ENCODE peak calls at places on chromosome 6, in seven cellular contexts. X is ovary, A is H54, U is A549, R is heart left ventricle, B is adrenal gland, P is lower leg skin. F is an unnamed sample.

GRCh38 chr6:127854009-127854408 is 46.8 kb downstream of the THEMIS start:
- DNase-seq in X (no peak), P (no peak), R (no peak), B (no peak), U (no peak), A (no peak), F (no peak)

GRCh38 chr6:41536884-41537347 is 9.3 kb upstream of the FOXP4 start:
- DNase-seq in U (no peak), B (no peak), X (no peak), A (no peak), R (no peak), P (no peak), F (peak; percentile 77)

GRCh38 chr6:105835373-105835772 is 250.8 kb upstream of the PRDM1 start:
- DNase-seq in B (no peak), U (no peak), R (no peak), A (no peak), X (no peak), P (no peak), F (no peak)

GRCh38 chr6:144344651-144345050 is 59.5 kb downstream of the UTRN start:
- DNase-seq in P (no peak), X (no peak), U (no peak), A (no peak), B (no peak), R (no peak), F (no peak)

GRCh38 chr6:65229768-65230167 is 477.3 kb downstream of the EYS start:
- DNase-seq in P (no peak), B (no peak), A (no peak), U (no peak), X (no peak), R (no peak), F (no peak)

GRCh38 chr6:153392156-153392555 is 261.1 kb upstream of the RGS17 start:
- DNase-seq in A (no peak), X (no peak), P (no peak), B (no peak), R (no peak), U (no peak), F (no peak)

GRCh38 chr6:82371799-82372508 is 8.3 kb downstream of the TPBG start:
- DNase-seq in B (no peak), X (no peak), P (no peak), A (no peak), R (no peak), U (no peak), F (no peak)

GRCh38 chr6:138287144-138287955 is 69.1 kb upstream of the PBOV1 start:
- DNase-seq in B (peak; percentile 51), U (no peak), R (no peak), P (peak; percentile 21), A (no peak), X (no peak), F (peak; percentile 66)

GRCh38 chr6:163229050-163229449 is 185.5 kb upstream of the QKI start:
- DNase-seq in X (no peak), B (no peak), A (no peak), P (no peak), U (no peak), R (no peak), F (no peak)

GRCh38 chr6:130958468-130958867 is 104.6 kb downstream of the EPB41L2 start:
- DNase-seq in A (no peak), P (no peak), B (no peak), U (no peak), X (no peak), R (no peak), F (no peak)

GRCh38 chr6:140043357-140043756 is 668.9 kb upstream of the CITED2 start:
- DNase-seq in P (no peak), X (no peak), R (no peak), A (peak; percentile 9), B (peak; percentile 24), U (peak; percentile 38), F (no peak)

GRCh38 chr6:85672050-85672449 is 29.4 kb upstream of the SYNCRIP start:
- DNase-seq in X (no peak), A (no peak), R (no peak), P (no peak), U (no peak), B (no peak), F (no peak)

GRCh38 chr6:81808834-81809598 is 56.5 kb upstream of the TENT5A start:
- DNase-seq in P (no peak), X (peak; percentile 31), A (no peak), R (peak; percentile 43), B (no peak), U (no peak), F (no peak)

GRCh38 chr6:14711056-14711703 is 534.7 kb upstream of the JARID2 start:
- DNase-seq in X (no peak), A (peak; percentile 59), U (peak; percentile 19), B (peak; percentile 41), P (no peak), R (no peak), F (no peak)

GRCh38 chr6:168670386-168670985 is 229.5 kb downstream of the SMOC2 start:
- DNase-seq in X (no peak), A (no peak), B (no peak), P (no peak), U (no peak), R (no peak), F (no peak)

GRCh38 chr6:136920858-136921520 is 1.1 kb upstream of the SLC35D3 start:
- DNase-seq in B (no peak), X (no peak), P (no peak), U (peak; percentile 12), A (no peak), R (no peak), F (peak; percentile 32)

GRCh38 chr6:11009353-11009752 is 34.8 kb downstream of the ELOVL2 start:
- DNase-seq in A (peak; percentile 38), P (no peak), X (no peak), U (no peak), B (no peak), R (no peak), F (no peak)

GRCh38 chr6:107866606-107867301 is 42.6 kb upstream of the SCML4 start:
- DNase-seq in U (no peak), X (no peak), P (no peak), B (no peak), A (no peak), R (no peak), F (no peak)

GRCh38 chr6:46815130-46815529 is 21.9 kb downstream of the MEP1A start:
- DNase-seq in P (peak; percentile 22), R (no peak), X (no peak), B (no peak), A (no peak), U (no peak), F (no peak)

GRCh38 chr6:33088258-33088930 is 12.6 kb downstream of the HLA-DPB1 start:
- DNase-seq in B (no peak), A (no peak), R (no peak), U (no peak), X (no peak), P (no peak), F (no peak)

GRCh38 chr6:33093857-33094256 is 18.1 kb downstream of the HLA-DPB1 start:
- DNase-seq in R (no peak), U (no peak), B (no peak), A (no peak), P (no peak), X (no peak), F (no peak)

GRCh38 chr6:33092385-33092784 is 16.6 kb downstream of the HLA-DPB1 start:
- DNase-seq in P (no peak), U (no peak), B (no peak), R (no peak), A (no peak), X (no peak), F (no peak)

GRCh38 chr6:33088931-33089640 is 13.3 kb downstream of the HLA-DPB1 start:
- DNase-seq in P (no peak), B (no peak), X (no peak), U (no peak), R (no peak), A (no peak), F (no peak)

GRCh38 chr6:33091957-33092356 is 16.2 kb downstream of the HLA-DPB1 start:
- DNase-seq in U (no peak), B (peak; percentile 22), P (no peak), R (no peak), X (no peak), A (no peak), F (peak; percentile 70)
- TF ChIP-seq POLR2A in U (no peak), B (no peak), P (no peak), R (no peak), X (no peak), A (no peak), F (no peak)

GRCh38 chr6:5279891-5280338 is 18.6 kb downstream of the FARS2 start:
- DNase-seq in R (no peak), A (no peak), P (no peak), X (no peak), U (no peak), B (no peak), F (no peak)

GRCh38 chr6:5277589-5277988 is 16.3 kb downstream of the FARS2 start:
- DNase-seq in U (no peak), R (no peak), X (no peak), A (no peak), B (no peak), P (no peak), F (no peak)

GRCh38 chr6:5276596-5276995 is 15.3 kb downstream of the FARS2 start:
- DNase-seq in R (no peak), A (no peak), X (no peak), U (no peak), P (no peak), B (no peak), F (no peak)

GRCh38 chr6:5278571-5279120 is 17.3 kb downstream of the FARS2 start:
- DNase-seq in P (no peak), R (no peak), B (no peak), X (no peak), U (no peak), A (no peak), F (no peak)

GRCh38 chr6:5278047-5278446 is 16.7 kb downstream of the FARS2 start:
- DNase-seq in A (no peak), X (no peak), U (no peak), R (no peak), B (no peak), P (no peak), F (no peak)
- TF ChIP-seq POLR2A in A (no peak), X (no peak), U (no peak), R (no peak), B (no peak), P (no peak), F (no peak)

DNA sequence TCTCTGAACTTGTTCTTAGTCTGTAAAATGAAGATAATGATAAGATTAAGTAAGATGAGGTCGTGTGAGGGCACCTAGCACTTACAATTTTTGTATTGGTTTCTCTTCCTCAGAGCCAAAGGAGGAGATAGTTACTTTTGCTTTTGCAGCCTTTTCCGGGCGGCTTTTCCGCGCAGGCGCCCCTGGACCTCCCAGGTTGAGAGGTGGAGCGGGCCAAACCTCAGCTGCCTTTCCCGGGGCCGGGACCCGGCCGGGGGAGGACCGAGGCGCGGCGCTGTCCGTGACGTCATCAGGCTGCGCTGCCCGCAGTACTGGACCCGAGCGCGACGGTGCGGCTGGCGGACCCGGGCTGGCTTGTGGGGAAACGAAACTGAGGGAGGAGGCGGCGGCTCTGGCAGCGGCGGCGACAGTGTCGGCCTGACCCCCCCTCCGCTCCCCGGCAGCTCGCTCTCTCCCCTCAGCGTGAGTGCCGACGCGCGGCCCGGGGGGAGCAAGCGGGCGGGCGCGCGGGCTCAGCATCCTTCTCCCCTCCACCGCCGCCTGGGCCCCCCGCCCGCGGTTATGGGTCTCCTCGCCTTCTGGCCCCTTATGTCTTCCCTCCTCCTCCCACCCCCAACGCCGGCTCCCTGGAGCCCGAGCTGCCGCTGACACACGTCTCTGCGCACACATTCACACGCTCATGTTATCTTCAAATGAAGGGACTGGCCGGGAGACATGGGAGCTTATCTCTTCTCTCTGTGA is at the start of gene CMTR1:
- DNase-seq in U (peak; percentile 92), R (peak; percentile 97), X (peak; percentile 93), A (peak; percentile 96), P (peak; percentile 89), B (peak; percentile 95), F (peak; percentile 98)
- TF ChIP-seq POLR2A in U (peak; percentile 54), R (peak; percentile 65), X (peak; percentile 68), A (peak; percentile 80), P (no peak), B (peak; percentile 74), F (peak; percentile 74)

GRCh38 chr6:20400476-20401402 is 940 bp upstream of the E2F3 start:
- DNase-seq in U (peak; percentile 57), P (no peak), B (peak; percentile 83), X (peak; percentile 25), R (peak; percentile 76), A (peak; percentile 46), F (peak; percentile 85)
- TF ChIP-seq POLR2A in U (peak; percentile 13), P (no peak), B (no peak), X (no peak), R (peak; percentile 34), A (no peak), F (peak; percentile 39)